ENCODE peak calls at places on chromosomes 11 and 22, in five cellular contexts. Z is thoracic aorta, W is H7, Q is fibroblast of lung, B is left ventricle myocardium inferior. H is an unnamed sample. For H3K27me3, the result is how much of the 10 kb centered on the place peaks cover.

GRCh38 chr11:1225386-1226225 is 2.7 kb downstream of the MUC5B start:
- DNase-seq in Z (no peak), W (peak), Q (no peak), B (peak), H (no peak)

GRCh38 chr11:121416909-121417567 is 35.1 kb upstream of the SORL1 start:
- DNase-seq in Z (peak), W (no peak), Q (peak), B (peak), H (peak)

GRCh38 chr22:23834406-23834805 is 4.4 kb downstream of the DERL3 start:
- DNase-seq in Z (no peak), W (no peak), Q (no peak), B (no peak), H (no peak)

GRCh38 chr11:78230161-78230877 is 41.6 kb downstream of the USP35 start:
- DNase-seq in Z (no peak), W (no peak), Q (no peak), B (no peak), H (peak)

GRCh38 chr11:43699879-43700278 is 19.3 kb downstream of the HSD17B12 start:
- DNase-seq in Z (no peak), W (no peak), Q (no peak), B (no peak), H (no peak)

GRCh38 chr22:32024791-32025190 is 18.3 kb upstream of the SLC5A1 start:
- DNase-seq in Z (no peak), W (no peak), Q (no peak), B (no peak), H (peak)

GRCh38 chr11:27443746-27444465 is 28.7 kb downstream of the LGR4 start:
- DNase-seq in Z (no peak), W (peak), Q (no peak), B (no peak), H (no peak)

GRCh38 chr11:79100093-79100704 is 340.6 kb downstream of the TENM4 start:
- DNase-seq in Z (no peak), W (peak), Q (peak), B (no peak), H (peak)

GRCh38 chr11:115682901-115683300 is 178.7 kb upstream of the CADM1 start:
- DNase-seq in Z (no peak), W (no peak), Q (no peak), B (no peak), H (no peak)

GRCh38 chr22:31210830-31211503 is 1.1 kb upstream of the LIMK2 start:
- DNase-seq in Z (no peak), W (no peak), Q (no peak), B (peak), H (no peak)

GRCh38 chr11:70082829-70083228 is 4.7 kb downstream of the ANO1 start:
- DNase-seq in Z (no peak), W (peak), Q (no peak), B (no peak), H (no peak)

GRCh38 chr11:92978226-92979111 is 9.0 kb downstream of the MTNR1B start:
- DNase-seq in Z (no peak), W (no peak), Q (peak), B (peak), H (peak)

DNA sequence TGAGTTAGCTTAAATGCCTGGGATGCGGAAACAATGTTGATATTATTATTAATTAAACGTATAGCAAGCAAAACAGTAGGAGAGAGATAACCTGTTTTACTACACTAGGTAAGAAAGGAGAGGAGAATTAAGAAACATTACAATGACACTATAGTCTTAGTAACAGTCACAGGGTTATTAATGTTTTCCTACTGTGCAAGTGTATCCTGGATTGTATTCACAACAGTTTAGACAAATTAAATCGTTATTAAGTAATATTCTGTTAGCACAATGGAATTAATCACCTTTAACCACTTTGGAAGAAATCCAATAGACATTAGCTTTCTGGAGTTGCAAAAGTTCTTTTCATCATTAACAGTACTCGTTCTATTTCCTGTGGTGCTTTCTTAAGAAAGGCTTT is 3.4 kb downstream of the FAM181B start:
- DNase-seq in Z (no peak), W (no peak), Q (no peak), B (no peak), H (peak)
- H3K27me3 ChIP-seq in Z (under half), W (under half), Q (under half), B (half or more), H (under half)

GRCh38 chr11:71249301-71249700 is 3.1 kb downstream of the SHANK2 start:
- DNase-seq in Z (no peak), W (no peak), Q (no peak), B (no peak), H (no peak)
- H3K27me3 ChIP-seq in Z (under half), W (under half), Q (under half), B (half or more), H (under half)

GRCh38 chr22:39595622-39596182 is 25.1 kb downstream of the CACNA1I start:
- DNase-seq in Z (no peak), W (peak), Q (no peak), B (no peak), H (no peak)

GRCh38 chr22:39594411-39594810 is 23.9 kb downstream of the CACNA1I start:
- DNase-seq in Z (no peak), W (peak), Q (no peak), B (no peak), H (no peak)

GRCh38 chr22:39598017-39598965 is 27.7 kb downstream of the CACNA1I start:
- DNase-seq in Z (no peak), W (peak), Q (no peak), B (no peak), H (peak)

GRCh38 chr22:39597236-39597869 is 26.8 kb downstream of the CACNA1I start:
- DNase-seq in Z (no peak), W (peak), Q (no peak), B (no peak), H (no peak)

GRCh38 chr22:39596601-39597000 is 26.0 kb downstream of the CACNA1I start:
- DNase-seq in Z (no peak), W (peak), Q (no peak), B (no peak), H (no peak)
- H3K27me3 ChIP-seq in Z (under half), W (under half), Q (under half), B (half or more), H (under half)

GRCh38 chr22:18994056-18994455 is 58.0 kb upstream of the PRODH start:
- DNase-seq in Z (no peak), W (no peak), Q (no peak), B (no peak), H (no peak)

GRCh38 chr22:18996376-18996900 is 60.3 kb upstream of the PRODH start:
- DNase-seq in Z (no peak), W (no peak), Q (no peak), B (no peak), H (no peak)

GRCh38 chr22:18997306-18997924 is 61.3 kb upstream of the PRODH start:
- DNase-seq in Z (no peak), W (no peak), Q (no peak), B (no peak), H (no peak)

GRCh38 chr22:18992543-18993198 is 56.6 kb upstream of the PRODH start:
- DNase-seq in Z (no peak), W (no peak), Q (no peak), B (no peak), H (no peak)

DNA sequence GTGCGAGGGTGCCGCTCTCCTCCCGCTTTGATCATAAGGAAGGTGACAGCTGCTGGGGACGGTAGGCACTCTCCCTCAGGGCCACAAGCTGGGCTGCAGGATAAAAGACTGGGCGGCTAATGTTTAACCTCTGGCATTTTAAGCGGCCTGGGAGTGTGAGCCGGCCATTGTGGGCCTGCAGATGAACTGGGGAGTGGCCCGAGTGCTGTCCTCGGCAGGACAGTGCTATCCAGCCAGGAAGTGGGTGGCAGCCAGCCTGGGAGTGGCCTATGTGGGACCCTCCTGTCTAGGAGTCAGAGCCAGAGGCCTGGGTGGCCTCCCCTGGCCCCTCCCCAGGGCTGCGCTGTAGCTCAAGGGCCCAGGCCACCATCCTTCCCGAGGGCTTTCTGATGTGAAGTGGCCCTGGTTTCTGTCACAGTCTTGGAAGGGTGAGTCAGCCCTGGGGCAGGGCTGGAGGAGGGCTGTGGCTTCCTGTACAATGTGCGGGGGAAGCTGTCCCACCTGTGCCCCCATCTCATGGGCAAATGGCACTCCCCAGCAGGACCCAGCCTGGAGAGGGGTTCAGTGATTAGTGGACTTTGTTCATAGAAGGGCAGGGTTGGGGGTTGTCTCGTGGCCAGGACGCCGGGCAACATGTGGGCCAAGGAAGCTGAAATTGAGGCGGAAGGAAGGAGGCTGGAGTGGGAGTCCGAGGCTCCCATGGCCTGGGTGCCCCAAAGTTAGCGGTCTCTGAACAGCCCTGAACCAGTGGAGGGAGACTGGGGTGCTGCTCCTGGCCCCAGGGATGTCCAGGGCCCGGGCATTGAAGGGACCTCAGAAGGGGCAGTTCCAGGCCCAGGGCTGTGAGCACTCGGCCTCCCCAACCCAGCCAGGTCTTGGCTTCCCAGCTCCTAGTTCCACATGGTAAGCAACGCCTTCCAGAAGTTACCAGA is 59.0 kb upstream of the PRODH start:
- DNase-seq in Z (no peak), W (no peak), Q (no peak), B (no peak), H (no peak)
- H3K27me3 ChIP-seq in Z (under half), W (under half), Q (under half), B (half or more), H (under half)

GRCh38 chr11:124762077-124762623 is at the start of gene ESAM:
- DNase-seq in Z (no peak), W (peak), Q (no peak), B (peak), H (no peak)
- H3K27me3 ChIP-seq in Z (under half), W (half or more), Q (under half), B (half or more), H (under half)

GRCh38 chr11:45332486-45332934 is 46.4 kb upstream of the SYT13 start:
- DNase-seq in Z (no peak), W (peak), Q (peak), B (no peak), H (no peak)

GRCh38 chr11:45333506-45333971 is 47.4 kb upstream of the SYT13 start:
- DNase-seq in Z (no peak), W (peak), Q (peak), B (peak), H (peak)

GRCh38 chr11:45331839-45332485 is 45.8 kb upstream of the SYT13 start:
- DNase-seq in Z (no peak), W (no peak), Q (no peak), B (no peak), H (peak)

GRCh38 chr11:45334410-45334809 is 48.3 kb upstream of the SYT13 start:
- DNase-seq in Z (no peak), W (no peak), Q (no peak), B (no peak), H (no peak)

DNA sequence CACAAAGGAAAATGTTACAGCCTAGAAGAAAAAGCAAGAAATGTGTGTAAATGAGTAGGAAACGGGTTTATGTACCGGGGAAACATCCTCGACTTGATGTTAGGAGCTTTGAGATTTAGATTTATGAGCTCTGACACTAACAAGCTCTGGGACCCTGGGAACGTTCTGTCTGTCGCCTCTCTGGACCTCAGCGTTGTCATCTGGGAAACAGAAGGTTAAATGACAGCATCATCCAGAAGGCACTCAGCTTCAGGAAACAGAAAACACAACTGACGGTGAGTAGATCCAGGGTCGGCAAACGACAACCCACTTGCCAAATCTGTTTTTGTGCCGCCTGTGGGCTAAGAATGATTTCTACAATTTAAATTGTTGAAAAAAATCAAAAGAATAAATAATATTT is 46.9 kb upstream of the SYT13 start:
- DNase-seq in Z (no peak), W (no peak), Q (no peak), B (no peak), H (no peak)
- H3K27me3 ChIP-seq in Z (under half), W (under half), Q (under half), B (under half), H (under half)

GRCh38 chr11:2308713-2309112 is 6.9 kb downstream of the TSPAN32 start:
- DNase-seq in Z (no peak), W (no peak), Q (no peak), B (no peak), H (no peak)

GRCh38 chr11:2307733-2308331 is 6.0 kb downstream of the TSPAN32 start:
- DNase-seq in Z (no peak), W (no peak), Q (no peak), B (no peak), H (no peak)

GRCh38 chr11:2310073-2310785 is 8.4 kb downstream of the TSPAN32 start:
- DNase-seq in Z (no peak), W (no peak), Q (no peak), B (no peak), H (no peak)

GRCh38 chr11:2310786-2311455 is 9.1 kb downstream of the TSPAN32 start:
- DNase-seq in Z (no peak), W (no peak), Q (no peak), B (no peak), H (no peak)

DNA sequence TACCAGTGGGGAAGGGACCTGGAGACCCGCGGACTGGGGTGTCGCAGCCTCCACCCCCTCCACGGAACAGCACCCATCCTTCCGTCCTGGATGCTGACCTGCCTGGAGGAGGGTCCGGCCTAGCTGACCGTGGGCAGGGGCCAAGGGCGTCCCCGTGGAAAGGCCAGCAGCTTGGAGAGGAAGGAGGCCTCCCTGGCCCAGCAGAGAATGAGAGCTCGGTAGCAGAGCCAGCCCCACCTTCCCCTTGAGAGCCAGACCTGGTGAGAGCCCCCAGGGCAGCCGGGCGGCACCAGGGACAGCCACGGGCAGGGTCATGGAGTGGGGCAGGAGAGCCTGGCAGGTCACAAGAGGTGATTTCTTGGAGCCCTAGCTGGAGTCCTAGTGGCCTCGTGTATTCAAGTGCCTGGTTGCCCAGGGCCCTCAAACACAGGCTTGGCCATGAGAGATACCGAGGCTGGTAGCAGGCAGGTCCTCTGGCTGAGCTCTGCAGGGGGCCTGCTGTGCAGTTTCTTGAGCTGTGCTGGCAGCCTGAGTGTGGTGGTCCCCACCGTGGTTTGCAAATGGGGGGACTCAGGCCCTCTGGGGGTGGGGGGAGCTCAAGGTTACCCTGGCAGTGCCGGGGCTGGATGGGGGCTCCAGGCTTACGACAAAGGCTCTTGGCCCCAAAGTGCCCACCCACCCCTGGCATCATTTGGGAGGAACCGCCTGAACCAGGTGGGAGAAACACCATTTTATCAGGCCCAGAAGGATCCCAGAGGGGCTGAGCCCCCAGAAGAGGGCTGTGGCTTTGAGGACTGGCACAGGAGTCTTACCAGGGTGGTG is 7.6 kb downstream of the TSPAN32 start:
- DNase-seq in Z (no peak), W (no peak), Q (no peak), B (no peak), H (no peak)
- H3K27me3 ChIP-seq in Z (under half), W (under half), Q (under half), B (under half), H (under half)

DNA sequence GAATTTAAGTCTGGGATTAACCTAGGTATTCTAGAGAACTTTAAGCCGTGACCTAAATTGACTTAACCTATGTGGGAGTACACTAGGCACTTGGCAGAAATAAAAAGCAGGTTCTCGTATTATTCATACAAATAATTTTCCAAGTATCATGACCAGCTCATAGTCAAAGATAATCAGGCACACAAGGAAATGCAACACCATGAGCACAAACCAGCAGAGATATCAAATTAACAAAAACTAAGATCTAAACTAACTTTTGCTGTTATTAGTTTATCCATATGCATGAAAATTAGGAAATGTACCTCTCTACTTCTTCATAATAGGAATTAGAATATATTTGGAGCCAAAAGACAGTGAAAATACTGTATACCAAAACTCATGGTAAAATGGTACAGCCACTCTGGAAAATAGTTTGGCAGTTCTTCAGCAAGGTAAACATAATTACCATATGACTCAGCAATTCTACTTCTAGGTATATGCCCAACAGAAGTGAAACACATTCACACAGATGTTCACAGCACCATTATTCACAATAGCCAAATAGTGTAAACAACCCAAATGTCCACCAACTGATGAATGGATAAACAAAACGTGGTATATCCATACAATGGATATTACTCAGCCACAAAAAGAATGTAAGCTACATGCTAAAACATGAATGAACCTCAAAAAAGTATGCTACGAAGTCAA is 154.1 kb downstream of the ENTHD1 start:
- DNase-seq in Z (no peak), W (no peak), Q (no peak), B (no peak), H (peak)
- H3K27me3 ChIP-seq in Z (under half), W (under half), Q (under half), B (half or more), H (under half)

DNA sequence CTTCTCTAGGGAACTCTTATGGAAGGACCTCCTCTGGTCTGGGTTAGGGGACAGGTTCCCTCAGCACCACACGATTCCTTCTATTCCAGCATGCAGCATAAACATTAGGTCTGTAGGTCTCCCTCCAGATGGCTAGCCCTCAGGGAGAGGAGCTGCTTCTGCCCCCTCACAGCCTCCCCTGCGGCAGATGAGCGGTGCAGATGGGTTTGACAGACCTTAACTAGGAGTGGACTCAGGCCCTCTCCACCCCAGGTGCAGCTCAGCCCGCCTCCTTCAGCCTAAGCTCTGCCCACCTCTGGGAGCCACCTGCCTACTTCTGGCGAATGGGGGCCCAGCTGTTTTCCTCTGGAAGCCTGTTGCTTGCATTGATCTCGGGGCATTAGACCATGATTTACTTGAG is 55.7 kb upstream of the EIF3D start:
- DNase-seq in Z (no peak), W (no peak), Q (no peak), B (no peak), H (no peak)
- H3K27me3 ChIP-seq in Z (under half), W (under half), Q (under half), B (half or more), H (under half)

DNA sequence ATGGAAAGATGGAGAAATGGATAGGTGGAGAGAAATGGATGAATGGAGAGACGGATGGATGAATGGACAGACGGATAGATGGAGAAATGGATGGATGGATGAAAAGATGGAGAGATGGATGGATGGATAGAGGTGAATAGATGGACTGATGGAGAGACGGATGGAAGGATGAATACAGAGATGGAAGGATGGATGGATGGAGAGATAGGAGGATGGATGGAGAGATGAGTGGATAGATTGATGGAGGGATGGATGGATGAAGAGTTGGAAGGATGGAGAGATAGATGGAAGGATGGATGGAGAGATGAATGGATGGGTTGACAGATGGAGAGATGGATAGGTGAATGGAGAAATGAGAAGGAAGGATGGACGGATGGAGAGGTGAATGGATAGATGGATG is 63.7 kb downstream of the FLRT1 start:
- DNase-seq in Z (no peak), W (no peak), Q (no peak), B (no peak), H (no peak)
- H3K27me3 ChIP-seq in Z (under half), W (under half), Q (under half), B (under half), H (under half)

H was measured in bronchial epithelial cell.